ENCODE peak calls at places on chromosomes 2 and 18, in four cellular contexts. U is NB4, F is neural crest cell, Y is HFFc6. I is an unnamed sample.

GRCh38 chr18:69528439-69528838 is 127.8 kb downstream of the DOK6 start:
- DNase-seq in U (no peak), F (no peak), Y (no peak), I (no peak)

GRCh38 chr2:65413610-65414009 is 18.8 kb downstream of the SPRED2 start:
- DNase-seq in U (no peak), F (no peak), Y (no peak), I (no peak)

GRCh38 chr2:134138115-134138514 is 115.8 kb upstream of the MGAT5 start:
- DNase-seq in U (no peak), F (no peak), Y (peak), I (no peak)

GRCh38 chr2:85999131-85999831 is 106.4 kb downstream of the POLR1A start:
- DNase-seq in U (peak), F (no peak), Y (no peak), I (no peak)

GRCh38 chr18:4453712-4454547 is 1.2 kb downstream of the DLGAP1 start:
- DNase-seq in U (no peak), F (peak), Y (no peak), I (peak)

GRCh38 chr2:181684454-181685149 is 4.3 kb upstream of the NEUROD1 start:
- DNase-seq in U (no peak), F (no peak), Y (no peak), I (no peak)

GRCh38 chr2:21317131-21317530 is 193.4 kb downstream of the TDRD15 start:
- DNase-seq in U (peak), F (peak), Y (no peak), I (peak)

GRCh38 chr2:11582526-11583202 is 48.8 kb downstream of the GREB1 start:
- DNase-seq in U (peak), F (peak), Y (peak), I (peak)

GRCh38 chr2:78263571-78263970 is 741.4 kb upstream of the LRRTM4 start:
- DNase-seq in U (no peak), F (no peak), Y (no peak), I (no peak)

GRCh38 chr18:3623769-3624545 is 174.0 kb downstream of the TGIF1 start:
- DNase-seq in U (no peak), F (peak), Y (peak), I (peak)

GRCh38 chr2:68287580-68288441 is 31.9 kb downstream of the CNRIP1 start:
- DNase-seq in U (peak), F (no peak), Y (no peak), I (no peak)

GRCh38 chr2:239726091-239726591 is 299.0 kb downstream of the NDUFA10 start:
- DNase-seq in U (no peak), F (no peak), Y (no peak), I (no peak)

GRCh38 chr2:12005886-12006681 is 259.7 kb downstream of the LPIN1 start:
- DNase-seq in U (peak), F (no peak), Y (no peak), I (no peak)

GRCh38 chr2:209578394-209579006 is 154.7 kb downstream of the MAP2 start:
- DNase-seq in U (no peak), F (no peak), Y (no peak), I (no peak)

GRCh38 chr18:24094561-24094960 is 44.3 kb upstream of the CABYR start:
- DNase-seq in U (no peak), F (no peak), Y (no peak), I (no peak)

GRCh38 chr2:59301466-59302402 is 1060.6 kb upstream of the FANCL start:
- DNase-seq in U (peak), F (peak), Y (peak), I (peak)

GRCh38 chr2:2184549-2185249 is 146.4 kb downstream of the MYT1L start:
- DNase-seq in U (no peak), F (no peak), Y (no peak), I (no peak)

GRCh38 chr2:222239091-222239490 is 59.7 kb downstream of the PAX3 start:
- DNase-seq in U (no peak), F (no peak), Y (no peak), I (no peak)

GRCh38 chr2:19711470-19712372 is 190.1 kb downstream of the TTC32 start:
- DNase-seq in U (peak), F (no peak), Y (peak), I (peak)

GRCh38 chr2:85635636-85636035 is 19.6 kb downstream of the USP39 start:
- DNase-seq in U (no peak), F (no peak), Y (peak), I (no peak)

GRCh38 chr18:40962784-40963183 is 992.2 kb upstream of the PIK3C3 start:
- DNase-seq in U (no peak), F (no peak), Y (no peak), I (no peak)

GRCh38 chr2:7633556-7634153 is 716.4 kb downstream of the RNF144A start:
- DNase-seq in U (no peak), F (no peak), Y (no peak), I (no peak)

GRCh38 chr2:65514555-65515195 is 82.3 kb upstream of the SPRED2 start:
- DNase-seq in U (no peak), F (no peak), Y (peak), I (no peak)

GRCh38 chr2:83970262-83970929 is 488.7 kb downstream of the SUCLG1 start:
- DNase-seq in U (no peak), F (no peak), Y (no peak), I (no peak)

GRCh38 chr2:185978634-185979405 is 240.2 kb downstream of the FSIP2 start:
- DNase-seq in U (no peak), F (no peak), Y (no peak), I (no peak)

GRCh38 chr2:28624798-28625701 is 126.6 kb upstream of the PPP1CB start:
- DNase-seq in U (peak), F (no peak), Y (peak), I (no peak)

GRCh38 chr2:96977631-96978195 is 8.7 kb downstream of the FAM178B start:
- DNase-seq in U (no peak), F (peak), Y (peak), I (no peak)

GRCh38 chr18:11808001-11808855 is 43.0 kb upstream of the CHMP1B start:
- DNase-seq in U (no peak), F (no peak), Y (peak), I (no peak)

GRCh38 chr2:242069018-242069417 is 199.5 kb downstream of the RTP5 start:
- DNase-seq in U (no peak), F (no peak), Y (no peak), I (no peak)

GRCh38 chr2:76170856-76171255 is 460.1 kb upstream of the GCFC2 start:
- DNase-seq in U (no peak), F (no peak), Y (no peak), I (no peak)

DNA sequence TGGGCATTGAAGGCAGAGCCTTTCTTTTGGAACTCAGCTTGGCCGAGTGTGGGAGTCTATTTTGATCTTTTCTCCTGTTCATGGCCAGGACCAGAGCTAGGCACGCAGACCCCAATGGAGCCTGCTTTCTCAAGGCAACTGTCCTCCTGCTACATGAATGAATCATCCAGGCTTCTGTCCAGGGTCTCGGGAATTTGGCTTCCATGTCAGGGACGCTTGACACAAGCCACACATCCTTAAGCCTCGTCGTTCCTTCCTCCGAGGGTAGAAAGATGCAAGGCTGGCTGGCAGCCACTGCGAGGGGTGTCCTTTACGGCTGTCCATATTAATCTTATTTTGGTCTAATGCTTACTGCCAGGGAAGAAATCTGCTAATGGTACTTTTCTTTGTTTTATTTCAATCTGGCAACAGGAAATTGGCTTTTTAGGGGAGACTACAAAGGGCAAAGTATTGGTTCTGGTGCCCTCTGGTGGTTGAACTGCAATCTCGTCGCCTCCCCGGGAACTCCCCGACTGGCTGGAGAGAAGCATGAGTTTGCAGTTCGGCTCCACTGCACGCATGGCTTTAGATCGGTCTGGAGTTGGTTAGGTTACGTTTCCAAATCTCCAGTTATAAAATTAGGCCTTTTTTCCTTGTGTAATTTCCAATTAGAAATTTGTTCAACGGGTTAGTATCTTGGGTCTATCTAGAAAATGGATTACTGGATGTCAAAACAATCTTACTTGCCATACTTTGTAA is 135.2 kb downstream of the ALPK2 start:
- DNase-seq in U (peak), F (peak), Y (peak), I (peak)
- TF ChIP-seq CTCF in U (peak), F (peak), Y (peak), I (peak)

GRCh38 chr18:76307293-76307690 is 187.8 kb downstream of the ZNF516 start:
- DNase-seq in U (no peak), F (no peak), Y (no peak), I (no peak)

GRCh38 chr18:76306685-76307292 is 188.3 kb downstream of the ZNF516 start:
- DNase-seq in U (peak), F (no peak), Y (no peak), I (no peak)
- TF ChIP-seq CTCF in U (peak), F (peak), Y (peak), I (peak)

DNA sequence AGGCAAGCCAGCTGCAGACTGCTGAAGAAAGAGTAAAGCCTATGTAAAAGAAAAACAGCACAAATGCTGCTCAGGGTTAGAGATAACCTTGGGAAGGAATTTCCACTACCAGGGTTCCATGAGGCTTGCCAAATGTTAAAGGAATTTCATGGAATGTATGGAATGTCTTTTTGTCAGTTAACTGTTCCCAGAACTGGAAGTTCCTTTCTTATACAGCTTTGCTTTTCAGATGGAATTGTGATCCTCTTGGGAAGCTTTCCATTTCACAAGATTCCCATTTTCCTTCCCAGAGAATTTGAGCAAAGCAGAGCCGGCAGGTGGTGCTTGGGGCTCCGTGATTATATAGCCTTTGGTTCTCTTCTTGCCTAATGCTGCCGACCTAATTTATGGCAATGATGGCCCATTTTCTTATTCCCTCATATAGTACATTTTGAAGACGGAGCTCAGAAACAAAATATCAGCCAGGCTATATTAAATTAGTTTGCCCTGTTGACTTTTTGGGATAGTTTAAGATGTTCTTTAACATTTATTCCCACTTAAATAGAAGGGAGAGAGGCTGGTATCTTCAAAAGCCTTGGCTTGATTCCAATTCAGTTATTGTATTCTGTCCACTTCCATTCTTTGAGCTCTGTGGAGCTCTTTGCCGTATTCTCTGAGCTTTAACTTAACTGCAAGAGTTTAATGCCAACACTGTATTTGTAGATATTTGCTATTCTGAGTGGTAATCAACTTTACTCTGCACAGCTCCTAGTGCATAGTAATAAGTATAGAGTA is 162.3 kb downstream of the PHLPP1 start:
- DNase-seq in U (no peak), F (no peak), Y (no peak), I (no peak)
- TF ChIP-seq CTCF in U (no peak), F (no peak), Y (no peak), I (no peak)

GRCh38 chr2:73111300-73112025 is 1.3 kb downstream of the RAB11FIP5 start:
- DNase-seq in U (peak), F (no peak), Y (peak), I (peak)

GRCh38 chr2:73114273-73114867 is 1.6 kb upstream of the RAB11FIP5 start:
- DNase-seq in U (no peak), F (no peak), Y (no peak), I (no peak)

GRCh38 chr2:73113634-73113958 is 848 bp upstream of the RAB11FIP5 start:
- DNase-seq in U (no peak), F (no peak), Y (no peak), I (no peak)

GRCh38 chr2:73112026-73112912 is 479 bp downstream of the RAB11FIP5 start:
- DNase-seq in U (peak), F (no peak), Y (peak), I (peak)

DNA sequence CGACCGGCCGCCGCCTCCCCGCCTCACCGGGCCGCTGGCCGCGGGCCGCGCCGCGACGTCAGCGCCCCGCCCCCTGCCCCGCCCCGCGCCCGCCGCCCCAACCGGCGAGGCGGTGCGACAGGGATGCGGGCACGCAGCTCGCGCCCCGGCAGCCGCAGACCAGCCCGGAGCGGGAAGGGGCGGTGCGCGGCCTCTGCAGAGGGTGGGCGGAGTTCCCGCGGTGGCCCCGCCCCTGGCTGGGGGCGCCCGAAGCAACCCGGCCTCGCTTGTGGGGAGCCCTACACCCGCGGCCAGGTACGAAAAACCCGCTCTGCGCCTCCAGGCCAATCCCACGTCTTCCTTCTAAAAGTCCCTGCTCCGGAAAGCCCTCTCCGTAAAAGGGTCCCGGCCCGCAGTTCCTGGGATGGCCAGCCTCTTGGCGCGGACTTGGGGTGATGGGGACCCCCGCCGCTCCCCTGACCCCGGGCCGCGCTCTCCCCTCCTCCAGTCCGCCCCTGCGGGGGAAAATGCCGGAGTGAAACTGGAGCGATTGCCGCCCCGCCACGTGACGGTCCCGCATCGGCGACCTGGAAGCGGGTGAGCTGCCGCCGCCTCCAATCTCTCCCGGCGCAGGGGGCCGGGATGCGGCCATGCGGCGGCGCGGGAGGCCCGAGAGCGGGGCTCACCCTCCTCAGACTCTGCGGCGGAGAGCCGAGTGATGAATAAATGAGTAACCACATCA is at the start of gene RAB11FIP5:
- DNase-seq in U (peak), F (peak), Y (peak), I (peak)
- TF ChIP-seq CTCF in U (no peak), F (peak), Y (peak), I (no peak)

GRCh38 chr18:62037989-62038778 is 145.4 kb upstream of the RNF152 start:
- DNase-seq in U (no peak), F (no peak), Y (peak), I (no peak)
- TF ChIP-seq CTCF in U (no peak), F (no peak), Y (no peak), I (no peak)

GRCh38 chr2:67210430-67210829 is 186.7 kb upstream of the ETAA1 start:
- DNase-seq in U (no peak), F (no peak), Y (no peak), I (no peak)
- TF ChIP-seq CTCF in U (no peak), F (no peak), Y (peak), I (peak)

GRCh38 chr18:67281746-67282145 is 234.8 kb downstream of the DSEL start:
- DNase-seq in U (no peak), F (no peak), Y (no peak), I (no peak)

GRCh38 chr18:67282796-67283195 is 233.7 kb downstream of the DSEL start:
- DNase-seq in U (no peak), F (no peak), Y (peak), I (no peak)

GRCh38 chr18:67273288-67273687 is 243.2 kb downstream of the DSEL start:
- DNase-seq in U (no peak), F (no peak), Y (no peak), I (no peak)

GRCh38 chr18:67280843-67281242 is 235.7 kb downstream of the DSEL start:
- DNase-seq in U (no peak), F (no peak), Y (no peak), I (no peak)

DNA sequence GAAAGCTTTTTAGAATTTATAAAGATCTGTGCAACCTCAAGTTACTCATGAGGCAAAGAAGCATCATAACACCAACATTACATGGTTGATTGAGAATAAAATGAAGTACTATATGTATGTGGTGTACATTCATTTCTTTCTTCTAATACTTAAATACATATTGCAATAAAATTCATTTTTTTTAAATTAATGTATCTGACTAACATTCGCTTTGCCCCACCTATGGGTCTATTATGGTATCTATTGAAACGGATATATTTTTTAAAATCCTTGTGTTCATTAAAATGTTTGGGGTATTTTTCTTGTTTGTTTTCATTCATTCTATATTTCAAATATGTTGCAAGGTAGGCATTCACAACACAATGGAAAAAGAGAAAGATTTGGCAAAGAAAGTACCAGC is 237.5 kb downstream of the DSEL start:
- DNase-seq in U (no peak), F (no peak), Y (no peak), I (no peak)
- TF ChIP-seq CTCF in U (no peak), F (no peak), Y (peak), I (peak)

GRCh38 chr2:24372033-24372432 is 11.7 kb upstream of the ITSN2 start:
- DNase-seq in U (no peak), F (no peak), Y (no peak), I (no peak)
- TF ChIP-seq CTCF in U (no peak), F (no peak), Y (no peak), I (no peak)

GRCh38 chr2:238635637-238636036 is 208.9 kb downstream of the ASB1 start:
- DNase-seq in U (no peak), F (no peak), Y (peak), I (no peak)

GRCh38 chr2:238636269-238637073 is 209.7 kb downstream of the ASB1 start:
- DNase-seq in U (no peak), F (no peak), Y (peak), I (no peak)

GRCh38 chr2:238640486-238640885 is 207.4 kb upstream of the TWIST2 start:
- DNase-seq in U (no peak), F (no peak), Y (no peak), I (no peak)

GRCh38 chr2:238638100-238638981 is 209.5 kb upstream of the TWIST2 start:
- DNase-seq in U (no peak), F (no peak), Y (no peak), I (no peak)

DNA sequence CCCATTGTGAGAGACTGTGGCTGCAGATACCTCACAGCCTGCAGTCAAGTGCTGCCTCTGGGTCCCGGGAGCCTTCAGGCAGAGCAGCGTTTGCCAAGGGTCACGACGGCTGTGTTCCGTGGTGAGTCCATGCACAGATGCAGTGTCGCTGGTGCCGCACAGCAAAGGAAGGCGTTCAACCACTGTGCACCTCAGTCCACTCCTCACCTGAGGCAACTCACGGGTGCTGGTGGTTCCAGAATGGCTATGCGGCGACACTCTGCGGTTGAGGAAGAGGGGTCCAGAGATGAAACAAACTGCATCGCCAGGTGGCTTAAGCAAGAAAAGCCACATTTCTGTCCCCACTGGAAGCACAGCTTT is 208.9 kb upstream of the TWIST2 start:
- DNase-seq in U (no peak), F (no peak), Y (no peak), I (no peak)
- TF ChIP-seq CTCF in U (no peak), F (no peak), Y (no peak), I (no peak)

GRCh38 chr18:32439802-32440201 is 30.9 kb downstream of the GAREM1 start:
- DNase-seq in U (peak), F (no peak), Y (no peak), I (peak)
- TF ChIP-seq CTCF in U (peak), F (peak), Y (no peak), I (no peak)